ENCODE peak calls at places on chromosomes 3 and 15, in seven cellular contexts. One of them, this sample, is unnamed.

GRCh38 chr3:16303037-16303436 is 38.0 kb downstream of the OXNAD1 start:
- DNase-seq in neuronal stem cell: no peak
- DNase-seq in tibial nerve: no peak
- DNase-seq in upper lobe of left lung: no peak
- DNase-seq in heart left ventricle: no peak
- DNase-seq in transverse colon: no peak
- DNase-seq in A549: no peak
- DNase-seq in this sample: no peak

GRCh38 chr3:56790016-56790950 is 11.5 kb downstream of the ARHGEF3 start:
- DNase-seq in neuronal stem cell: no peak
- DNase-seq in tibial nerve: no peak
- DNase-seq in upper lobe of left lung: no peak
- DNase-seq in heart left ventricle: peak
- DNase-seq in transverse colon: no peak
- DNase-seq in A549: no peak
- DNase-seq in this sample: no peak

GRCh38 chr3:136343873-136344281 is 93.7 kb downstream of the PCCB start:
- DNase-seq in neuronal stem cell: no peak
- DNase-seq in tibial nerve: peak
- DNase-seq in upper lobe of left lung: peak
- DNase-seq in heart left ventricle: peak
- DNase-seq in transverse colon: peak
- DNase-seq in A549: peak
- DNase-seq in this sample: peak

GRCh38 chr3:50204804-50205718 is at the start of gene SLC38A3:
- DNase-seq in neuronal stem cell: peak
- DNase-seq in tibial nerve: no peak
- DNase-seq in upper lobe of left lung: no peak
- DNase-seq in heart left ventricle: peak
- DNase-seq in transverse colon: no peak
- DNase-seq in A549: no peak
- DNase-seq in this sample: no peak

GRCh38 chr3:184531580-184532290 is 29.9 kb upstream of the EPHB3 start:
- DNase-seq in neuronal stem cell: no peak
- DNase-seq in tibial nerve: no peak
- DNase-seq in upper lobe of left lung: no peak
- DNase-seq in heart left ventricle: no peak
- DNase-seq in transverse colon: no peak
- DNase-seq in A549: no peak
- DNase-seq in this sample: no peak

GRCh38 chr3:59938857-59939256 is 889.0 kb upstream of the CFAP20DC start:
- DNase-seq in neuronal stem cell: no peak
- DNase-seq in tibial nerve: no peak
- DNase-seq in upper lobe of left lung: no peak
- DNase-seq in heart left ventricle: no peak
- DNase-seq in transverse colon: no peak
- DNase-seq in A549: no peak
- DNase-seq in this sample: no peak

GRCh38 chr3:88912294-88913014 is 195.0 kb upstream of the EPHA3 start:
- DNase-seq in neuronal stem cell: peak
- DNase-seq in tibial nerve: no peak
- DNase-seq in upper lobe of left lung: no peak
- DNase-seq in heart left ventricle: no peak
- DNase-seq in transverse colon: no peak
- DNase-seq in A549: no peak
- DNase-seq in this sample: no peak

GRCh38 chr3:141382571-141382970 is 14.3 kb downstream of the ZBTB38 start:
- DNase-seq in neuronal stem cell: no peak
- DNase-seq in tibial nerve: no peak
- DNase-seq in upper lobe of left lung: no peak
- DNase-seq in heart left ventricle: no peak
- DNase-seq in transverse colon: no peak
- DNase-seq in A549: no peak
- DNase-seq in this sample: no peak

GRCh38 chr15:65110676-65111292 is 4.2 kb downstream of the UBAP1L start:
- DNase-seq in neuronal stem cell: no peak
- DNase-seq in tibial nerve: no peak
- DNase-seq in upper lobe of left lung: no peak
- DNase-seq in heart left ventricle: no peak
- DNase-seq in transverse colon: no peak
- DNase-seq in A549: no peak
- DNase-seq in this sample: no peak

GRCh38 chr15:90482124-90483011 is 47.4 kb upstream of the CRTC3 start:
- DNase-seq in neuronal stem cell: peak
- DNase-seq in tibial nerve: peak
- DNase-seq in upper lobe of left lung: no peak
- DNase-seq in heart left ventricle: no peak
- DNase-seq in transverse colon: peak
- DNase-seq in A549: peak
- DNase-seq in this sample: peak

GRCh38 chr3:37608061-37608702 is 253.5 kb upstream of the CTDSPL start:
- DNase-seq in neuronal stem cell: no peak
- DNase-seq in tibial nerve: no peak
- DNase-seq in upper lobe of left lung: no peak
- DNase-seq in heart left ventricle: no peak
- DNase-seq in transverse colon: no peak
- DNase-seq in A549: peak
- DNase-seq in this sample: peak

GRCh38 chr3:107441617-107442016 is 64.4 kb downstream of the CCDC54 start:
- DNase-seq in neuronal stem cell: no peak
- DNase-seq in tibial nerve: no peak
- DNase-seq in upper lobe of left lung: no peak
- DNase-seq in heart left ventricle: no peak
- DNase-seq in transverse colon: no peak
- DNase-seq in A549: peak
- DNase-seq in this sample: no peak

GRCh38 chr3:142999881-143000280 is 1.5 kb upstream of the U2SURP start:
- DNase-seq in neuronal stem cell: no peak
- DNase-seq in tibial nerve: no peak
- DNase-seq in upper lobe of left lung: no peak
- DNase-seq in heart left ventricle: no peak
- DNase-seq in transverse colon: no peak
- DNase-seq in A549: no peak
- DNase-seq in this sample: no peak

GRCh38 chr3:100533176-100533575 is 40.8 kb downstream of the TMEM45A start:
- DNase-seq in neuronal stem cell: no peak
- DNase-seq in tibial nerve: no peak
- DNase-seq in upper lobe of left lung: no peak
- DNase-seq in heart left ventricle: no peak
- DNase-seq in transverse colon: no peak
- DNase-seq in A549: no peak
- DNase-seq in this sample: no peak

DNA sequence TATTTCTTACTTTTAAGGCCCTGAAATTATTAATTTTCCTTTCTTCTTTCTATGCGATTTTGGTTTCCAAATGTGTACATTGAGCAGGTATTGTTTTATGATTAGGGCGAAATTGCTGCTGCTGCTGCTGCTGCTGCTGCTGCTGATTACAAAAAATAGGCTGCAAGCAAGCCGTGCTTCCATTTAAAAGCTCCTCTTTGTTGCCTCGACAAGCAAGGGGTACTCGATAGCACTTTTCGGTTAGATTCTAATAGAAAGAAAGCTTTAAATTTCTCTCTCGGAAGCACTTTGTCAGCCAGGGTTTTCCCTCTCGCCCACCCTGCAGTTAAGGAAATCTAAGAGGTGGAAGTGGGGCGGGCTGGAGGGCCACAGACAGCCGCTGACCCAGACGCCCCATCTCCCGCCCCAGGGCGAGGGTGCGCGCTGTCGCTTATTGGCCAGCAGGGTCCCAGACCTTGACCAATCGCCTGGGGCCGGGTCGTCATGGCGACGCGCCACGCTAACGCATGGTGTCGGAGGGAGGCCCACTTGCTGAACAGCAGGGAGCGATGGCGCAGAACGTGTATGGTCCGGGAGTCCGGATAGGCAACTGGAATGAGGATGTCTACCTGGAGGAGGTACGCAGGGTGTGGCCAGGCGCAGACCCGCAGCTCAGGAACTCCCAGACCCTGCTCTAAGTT is at the start of gene CFAP161:
- DNase-seq in neuronal stem cell: peak
- DNase-seq in tibial nerve: peak
- DNase-seq in upper lobe of left lung: peak
- DNase-seq in heart left ventricle: peak
- DNase-seq in transverse colon: peak
- DNase-seq in A549: peak
- DNase-seq in this sample: no peak
- H3K4me3 ChIP-seq in neuronal stem cell: peak
- H3K4me3 ChIP-seq in tibial nerve: peak
- H3K4me3 ChIP-seq in upper lobe of left lung: peak
- H3K4me3 ChIP-seq in heart left ventricle: peak
- H3K4me3 ChIP-seq in transverse colon: peak
- H3K4me3 ChIP-seq in A549: peak
- H3K4me3 ChIP-seq in this sample: peak

GRCh38 chr3:106004137-106004600 is 135.4 kb upstream of the CBLB start:
- DNase-seq in neuronal stem cell: no peak
- DNase-seq in tibial nerve: no peak
- DNase-seq in upper lobe of left lung: no peak
- DNase-seq in heart left ventricle: no peak
- DNase-seq in transverse colon: no peak
- DNase-seq in A549: peak
- DNase-seq in this sample: no peak
- H3K4me3 ChIP-seq in neuronal stem cell: no peak
- H3K4me3 ChIP-seq in tibial nerve: peak
- H3K4me3 ChIP-seq in upper lobe of left lung: peak
- H3K4me3 ChIP-seq in heart left ventricle: peak
- H3K4me3 ChIP-seq in transverse colon: no peak
- H3K4me3 ChIP-seq in A549: peak
- H3K4me3 ChIP-seq in this sample: peak

DNA sequence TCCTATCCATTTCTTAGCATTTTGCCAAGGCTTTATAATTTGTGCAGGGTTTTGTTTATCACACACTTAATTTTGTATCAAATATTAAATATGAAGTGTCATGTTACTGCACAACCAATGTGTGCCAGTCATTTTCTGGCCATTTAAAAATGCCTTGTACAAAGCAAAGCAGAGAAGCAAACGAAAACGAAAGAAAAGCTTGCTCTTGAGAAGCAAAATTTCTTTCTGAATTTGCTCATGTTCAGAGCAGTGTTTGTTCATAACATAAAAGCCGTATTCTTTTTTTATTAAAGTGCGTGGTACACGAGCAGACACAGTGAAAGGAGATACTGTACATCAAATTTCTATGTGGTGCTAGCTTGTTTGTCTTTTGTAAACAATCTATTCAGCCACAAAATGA is 792.6 kb downstream of the NAALADL2 start:
- DNase-seq in neuronal stem cell: no peak
- DNase-seq in tibial nerve: no peak
- DNase-seq in upper lobe of left lung: no peak
- DNase-seq in heart left ventricle: no peak
- DNase-seq in transverse colon: no peak
- DNase-seq in A549: no peak
- DNase-seq in this sample: no peak
- H3K4me3 ChIP-seq in neuronal stem cell: no peak
- H3K4me3 ChIP-seq in tibial nerve: no peak
- H3K4me3 ChIP-seq in upper lobe of left lung: no peak
- H3K4me3 ChIP-seq in heart left ventricle: no peak
- H3K4me3 ChIP-seq in transverse colon: no peak
- H3K4me3 ChIP-seq in A549: no peak
- H3K4me3 ChIP-seq in this sample: no peak

DNA sequence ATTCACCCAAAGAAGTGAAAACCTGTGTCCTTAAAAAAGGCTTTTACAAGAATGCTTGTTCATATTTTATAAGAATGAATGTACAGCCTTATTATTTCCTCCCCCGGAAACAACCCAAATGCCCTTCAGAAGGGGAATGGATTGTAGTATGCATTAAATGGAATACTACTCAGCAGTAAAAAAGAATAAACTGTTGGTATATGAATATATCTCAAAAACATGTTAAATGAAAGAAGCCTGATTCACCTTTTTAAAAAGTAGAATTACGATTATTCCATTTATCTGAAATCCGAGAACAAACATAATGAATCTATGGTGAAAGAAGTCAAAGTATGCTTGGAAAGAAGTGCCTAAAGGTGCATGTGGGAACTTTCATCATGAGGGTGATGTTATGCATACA is 20.5 kb downstream of the STT3B start:
- DNase-seq in neuronal stem cell: no peak
- DNase-seq in tibial nerve: no peak
- DNase-seq in upper lobe of left lung: no peak
- DNase-seq in heart left ventricle: no peak
- DNase-seq in transverse colon: no peak
- DNase-seq in A549: no peak
- DNase-seq in this sample: no peak
- H3K4me3 ChIP-seq in neuronal stem cell: no peak
- H3K4me3 ChIP-seq in tibial nerve: no peak
- H3K4me3 ChIP-seq in upper lobe of left lung: no peak
- H3K4me3 ChIP-seq in heart left ventricle: no peak
- H3K4me3 ChIP-seq in transverse colon: no peak
- H3K4me3 ChIP-seq in A549: no peak
- H3K4me3 ChIP-seq in this sample: no peak

GRCh38 chr3:125002834-125003368 is 52.9 kb downstream of the HEG1 start:
- DNase-seq in neuronal stem cell: no peak
- DNase-seq in tibial nerve: no peak
- DNase-seq in upper lobe of left lung: no peak
- DNase-seq in heart left ventricle: no peak
- DNase-seq in transverse colon: no peak
- DNase-seq in A549: no peak
- DNase-seq in this sample: no peak

GRCh38 chr3:125006190-125006855 is 49.5 kb downstream of the HEG1 start:
- DNase-seq in neuronal stem cell: no peak
- DNase-seq in tibial nerve: no peak
- DNase-seq in upper lobe of left lung: no peak
- DNase-seq in heart left ventricle: no peak
- DNase-seq in transverse colon: no peak
- DNase-seq in A549: no peak
- DNase-seq in this sample: no peak

GRCh38 chr3:125003369-125003853 is 52.4 kb downstream of the HEG1 start:
- DNase-seq in neuronal stem cell: no peak
- DNase-seq in tibial nerve: no peak
- DNase-seq in upper lobe of left lung: no peak
- DNase-seq in heart left ventricle: peak
- DNase-seq in transverse colon: peak
- DNase-seq in A549: peak
- DNase-seq in this sample: peak

GRCh38 chr3:125002414-125002811 is 53.4 kb downstream of the HEG1 start:
- DNase-seq in neuronal stem cell: no peak
- DNase-seq in tibial nerve: no peak
- DNase-seq in upper lobe of left lung: no peak
- DNase-seq in heart left ventricle: no peak
- DNase-seq in transverse colon: no peak
- DNase-seq in A549: no peak
- DNase-seq in this sample: no peak

GRCh38 chr3:125004196-125004595 is 51.6 kb downstream of the HEG1 start:
- DNase-seq in neuronal stem cell: no peak
- DNase-seq in tibial nerve: no peak
- DNase-seq in upper lobe of left lung: no peak
- DNase-seq in heart left ventricle: no peak
- DNase-seq in transverse colon: no peak
- DNase-seq in A549: no peak
- DNase-seq in this sample: no peak
- H3K4me3 ChIP-seq in neuronal stem cell: no peak
- H3K4me3 ChIP-seq in tibial nerve: no peak
- H3K4me3 ChIP-seq in upper lobe of left lung: no peak
- H3K4me3 ChIP-seq in heart left ventricle: no peak
- H3K4me3 ChIP-seq in transverse colon: no peak
- H3K4me3 ChIP-seq in A549: no peak
- H3K4me3 ChIP-seq in this sample: no peak

GRCh38 chr3:179957264-179957845 is 79.4 kb downstream of the PEX5L start:
- DNase-seq in neuronal stem cell: no peak
- DNase-seq in tibial nerve: no peak
- DNase-seq in upper lobe of left lung: no peak
- DNase-seq in heart left ventricle: no peak
- DNase-seq in transverse colon: no peak
- DNase-seq in A549: no peak
- DNase-seq in this sample: no peak
- H3K4me3 ChIP-seq in neuronal stem cell: no peak
- H3K4me3 ChIP-seq in tibial nerve: no peak
- H3K4me3 ChIP-seq in upper lobe of left lung: no peak
- H3K4me3 ChIP-seq in heart left ventricle: no peak
- H3K4me3 ChIP-seq in transverse colon: no peak
- H3K4me3 ChIP-seq in A549: no peak
- H3K4me3 ChIP-seq in this sample: no peak

GRCh38 chr3:44932271-44932670 is 43.7 kb downstream of the ZDHHC3 start:
- DNase-seq in neuronal stem cell: peak
- DNase-seq in tibial nerve: no peak
- DNase-seq in upper lobe of left lung: no peak
- DNase-seq in heart left ventricle: no peak
- DNase-seq in transverse colon: no peak
- DNase-seq in A549: no peak
- DNase-seq in this sample: no peak
- H3K4me3 ChIP-seq in neuronal stem cell: no peak
- H3K4me3 ChIP-seq in tibial nerve: no peak
- H3K4me3 ChIP-seq in upper lobe of left lung: no peak
- H3K4me3 ChIP-seq in heart left ventricle: no peak
- H3K4me3 ChIP-seq in transverse colon: no peak
- H3K4me3 ChIP-seq in A549: no peak
- H3K4me3 ChIP-seq in this sample: no peak

This sample was measured in skeletal muscle cell.